ENCODE peak calls at places on chromosomes 6 and 20, in four cellular contexts. M, C, Q and A are unnamed samples.

GRCh38 chr6:30441171-30441570 is 48.1 kb upstream of the HLA-E start:
- DNase-seq in C (no peak), M (no peak), Q (no peak), A (no peak)

GRCh38 chr6:14975124-14975815 is 270.6 kb upstream of the JARID2 start:
- DNase-seq in C (no peak), Q (no peak), M (peak; percentile 64), A (no peak)

GRCh38 chr6:167832497-167833395 is 6.0 kb downstream of the AFDN start:
- DNase-seq in M (no peak), Q (no peak), C (no peak), A (no peak)

GRCh38 chr6:117352466-117353081 is 73.2 kb downstream of the ROS1 start:
- DNase-seq in C (no peak), M (peak; percentile 53), Q (peak; percentile 29), A (no peak)

GRCh38 chr20:51470907-51471411 is 71.6 kb downstream of the NFATC2 start:
- DNase-seq in C (no peak), Q (no peak), M (no peak), A (no peak)

GRCh38 chr20:58251979-58252591 is 23.6 kb upstream of the ANKRD60 start:
- DNase-seq in C (no peak), M (no peak), Q (peak; percentile 88), A (peak; percentile 90)

GRCh38 chr6:134351615-134352474 is 33.9 kb upstream of the SGK1 start:
- DNase-seq in C (no peak), M (peak; percentile 9), Q (no peak), A (no peak)

GRCh38 chr6:26216015-26216885 is 129.0 kb downstream of the HFE start:
- DNase-seq in C (peak; percentile 70), M (peak; percentile 98), Q (peak; percentile 99), A (peak; percentile 99)

GRCh38 chr6:79421001-79421411 is 116.2 kb downstream of the LCA5 start:
- DNase-seq in Q (no peak), M (no peak), C (no peak), A (no peak)

GRCh38 chr6:119148825-119149525 is 70.5 kb upstream of the FAM184A start:
- DNase-seq in M (no peak), Q (no peak), C (no peak), A (no peak)

GRCh38 chr6:28651161-28651560 is 125.5 kb downstream of the GPX5 start:
- DNase-seq in C (no peak), M (no peak), Q (no peak), A (no peak)

GRCh38 chr6:31094389-31094881 is 17.9 kb downstream of the C6orf15 start:
- DNase-seq in M (no peak), C (no peak), Q (no peak), A (no peak)

GRCh38 chr6:9553002-9553401 is 861.9 kb downstream of the TFAP2A start:
- DNase-seq in M (no peak), Q (no peak), C (no peak), A (no peak)

GRCh38 chr6:118735320-118735719 is 83.9 kb upstream of the CEP85L start:
- DNase-seq in C (no peak), Q (peak; percentile 12), M (peak; percentile 83), A (no peak)

GRCh38 chr20:25000268-25000801 is 7.8 kb upstream of the APMAP start:
- DNase-seq in M (no peak), C (peak; percentile 96), Q (no peak), A (no peak)

GRCh38 chr20:20211274-20211987 is 156.5 kb upstream of the INSM1 start:
- DNase-seq in Q (no peak), M (no peak), C (no peak), A (no peak)

GRCh38 chr6:35503534-35503933 is 6.7 kb upstream of the TEAD3 start:
- DNase-seq in M (no peak), C (no peak), Q (no peak), A (no peak)

GRCh38 chr6:28371706-28372451 is 22.1 kb downstream of the ZKSCAN3 start:
- DNase-seq in C (no peak), M (no peak), Q (no peak), A (no peak)

GRCh38 chr6:3251462-3252314 is 7.1 kb upstream of the PSMG4 start:
- DNase-seq in Q (peak; percentile 77), C (peak; percentile 89), M (peak; percentile 92), A (peak; percentile 63)

GRCh38 chr20:60962367-60963045 is 289.6 kb upstream of the CDH4 start:
- DNase-seq in Q (no peak), C (no peak), M (no peak), A (no peak)

GRCh38 chr6:92849636-92850035 is 569.7 kb downstream of the EPHA7 start:
- DNase-seq in C (no peak), Q (no peak), M (peak; percentile 17), A (no peak)

GRCh38 chr20:9068232-9068781 is 580 bp upstream of the PLCB4 start:
- DNase-seq in C (peak; percentile 70), Q (no peak), M (peak; percentile 75), A (no peak)

GRCh38 chr6:48111143-48111506 is at the start of gene PTCHD4:
- DNase-seq in C (no peak), M (peak; percentile 59), Q (peak; percentile 86), A (no peak)

GRCh38 chr20:52410746-52411317 is 219.3 kb upstream of the ZFP64 start:
- DNase-seq in C (no peak), Q (no peak), M (no peak), A (no peak)

GRCh38 chr20:731891-732560 is 36.3 kb downstream of the SLC52A3 start:
- DNase-seq in C (no peak), M (no peak), Q (no peak), A (no peak)

GRCh38 chr6:99905209-99906106 is 88.6 kb downstream of the MCHR2 start:
- DNase-seq in M (peak; percentile 80), C (no peak), Q (peak; percentile 46), A (peak; percentile 15)

GRCh38 chr6:20400476-20401402 is 940 bp upstream of the E2F3 start:
- DNase-seq in Q (peak; percentile 50), M (peak; percentile 84), C (no peak), A (peak; percentile 2)

GRCh38 chr6:26284537-26285142 is 80.4 kb upstream of the BTN3A2 start:
- DNase-seq in Q (no peak), M (peak; percentile 81), C (peak; percentile 55), A (no peak)

GRCh38 chr6:128491041-128491642 is 29.3 kb downstream of the PTPRK start:
- DNase-seq in C (no peak), M (peak; percentile 53), Q (peak; percentile 66), A (no peak)

GRCh38 chr6:26530203-26530602 is 8.0 kb upstream of the HMGN4 start:
- DNase-seq in Q (no peak), M (no peak), C (no peak), A (no peak)

GRCh38 chr6:137904822-137905617 is 38.0 kb downstream of the TNFAIP3 start:
- DNase-seq in C (no peak), M (no peak), Q (no peak), A (no peak)

GRCh38 chr20:24650091-24650490 is 180.7 kb downstream of the SYNDIG1 start:
- DNase-seq in C (no peak), Q (no peak), M (no peak), A (no peak)

GRCh38 chr20:61805781-61806180 is 259.9 kb downstream of the TAF4 start:
- DNase-seq in M (no peak), Q (no peak), C (no peak), A (no peak)

GRCh38 chr6:140050232-140050995 is 676.0 kb upstream of the CITED2 start:
- DNase-seq in Q (peak; percentile 23), M (peak; percentile 21), C (no peak), A (no peak)

GRCh38 chr20:47262365-47263013 is 94.0 kb downstream of the ZMYND8 start:
- DNase-seq in Q (no peak), C (no peak), M (no peak), A (no peak)
- TF ChIP-seq POLR2AphosphoS5 in Q (no peak), C (no peak), M (no peak), A (no peak)

GRCh38 chr6:32173051-32173727 is 2.7 kb downstream of the AGPAT1 start:
- DNase-seq in M (peak; percentile 51), C (no peak), Q (no peak), A (no peak)

GRCh38 chr6:32175322-32175710 is 568 bp downstream of the AGPAT1 start:
- DNase-seq in M (peak; percentile 30), C (no peak), Q (no peak), A (no peak)

GRCh38 chr6:32176476-32177181 is 745 bp upstream of the AGPAT1 start:
- DNase-seq in C (no peak), Q (no peak), M (no peak), A (no peak)

GRCh38 chr6:32175711-32176475 is at the start of gene AGPAT1:
- DNase-seq in M (peak; percentile 98), C (peak; percentile 98), Q (peak; percentile 95), A (no peak)

DNA sequence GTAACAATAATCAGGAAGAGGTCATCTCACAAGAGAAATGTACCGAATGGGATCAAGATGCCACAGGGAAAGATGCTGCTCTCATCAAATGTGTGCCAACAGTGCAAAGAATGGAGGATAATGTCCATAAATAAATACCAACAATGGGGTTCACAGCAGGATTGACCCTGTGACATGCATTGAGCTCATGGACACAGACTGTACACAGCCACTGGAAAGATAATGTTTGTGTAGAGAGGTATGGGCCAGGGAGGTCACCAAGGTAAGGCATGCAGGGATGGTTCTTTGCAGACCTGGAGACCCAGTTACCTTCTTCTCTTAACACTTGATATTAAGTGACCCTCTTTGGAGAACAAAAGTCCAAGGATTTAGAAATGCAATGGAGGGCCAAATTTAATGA is 1.5 kb downstream of the AGPAT1 start:
- DNase-seq in M (no peak), Q (no peak), C (no peak), A (no peak)
- H3K4me3 ChIP-seq in M (no peak overlapping the region), Q (peak overlapping the region; percentile 98), C (no peak overlapping the region), A (no peak overlapping the region)

DNA sequence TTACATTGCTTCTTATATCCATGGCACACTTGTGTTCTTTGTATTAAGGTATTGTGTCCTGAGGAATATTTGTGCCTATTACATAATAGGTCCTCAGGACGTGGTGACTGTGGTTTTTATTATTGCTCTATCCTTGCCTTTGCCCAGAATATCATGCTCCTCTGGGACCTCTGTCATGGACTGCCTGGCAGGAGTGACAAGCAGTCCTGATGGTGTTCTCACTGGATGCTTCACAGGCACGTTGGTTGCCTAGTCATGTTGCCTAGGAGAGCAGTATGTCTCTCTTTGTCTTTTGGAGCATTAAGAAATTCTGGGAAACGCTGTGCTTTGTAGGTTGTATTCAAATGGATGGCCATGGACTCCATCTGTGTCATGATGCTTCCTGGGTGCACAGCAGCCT is 24.7 kb upstream of the MROH8 start:
- DNase-seq in M (no peak), C (no peak), Q (no peak), A (no peak)
- TF ChIP-seq POLR2AphosphoS5 in M (no peak), C (no peak), Q (no peak), A (no peak)

GRCh38 chr6:147904416-147904815 is 395.9 kb downstream of the SAMD5 start:
- DNase-seq in M (no peak), Q (no peak), C (no peak), A (no peak)

GRCh38 chr6:147905721-147906120 is 397.2 kb downstream of the SAMD5 start:
- DNase-seq in M (no peak), C (no peak), Q (no peak), A (no peak)

GRCh38 chr6:147903321-147903720 is 394.8 kb downstream of the SAMD5 start:
- DNase-seq in C (no peak), Q (no peak), M (no peak), A (no peak)

GRCh38 chr6:147906361-147906760 is 397.9 kb downstream of the SAMD5 start:
- DNase-seq in C (no peak), M (no peak), Q (no peak), A (no peak)

DNA sequence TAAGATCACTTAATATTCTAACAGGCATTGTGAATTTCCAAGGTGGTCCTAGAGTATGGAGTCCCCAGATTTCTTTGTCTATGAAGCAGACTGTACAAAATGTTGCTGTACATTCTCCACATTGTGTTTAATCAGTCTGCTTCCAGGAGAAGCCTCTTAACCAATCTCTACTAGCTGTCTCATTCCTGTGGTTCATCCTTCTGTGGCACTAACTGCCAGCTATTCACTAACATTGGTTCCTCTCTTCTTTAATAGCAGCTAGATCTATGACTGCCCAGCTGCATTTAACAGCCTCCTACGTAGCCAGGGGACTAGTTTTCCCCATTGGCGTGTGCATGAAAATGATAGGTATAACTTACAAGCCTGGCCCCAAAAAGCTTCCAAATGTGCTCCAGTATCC is 395.4 kb downstream of the SAMD5 start:
- DNase-seq in C (no peak), M (no peak), Q (no peak), A (no peak)
- H3K4me3 ChIP-seq in C (no peak overlapping the region), M (no peak overlapping the region), Q (no peak overlapping the region), A (no peak overlapping the region)